ENCODE peak calls at places on chromosome 11, in nine cellular contexts. T is foreskin fibroblast, E is prostate gland, A is cardiac muscle cell, W is fibroblast of lung, N is Caco-2, V is thoracic aorta, K is AG04450, S is left lung. H is an unnamed sample.

GRCh38 chr11:93166194-93166593 is 31.6 kb downstream of the SLC36A4 start:
- DNase-seq in T (no peak), E (no peak), A (no peak), W (no peak), N (no peak), V (no peak), K (no peak), S (no peak), H (no peak)

GRCh38 chr11:3042496-3043314 is 14.5 kb downstream of the CARS1 start:
- DNase-seq in T (no peak), E (no peak), A (no peak), W (no peak), N (no peak), V (no peak), K (no peak), S (no peak), H (no peak)

GRCh38 chr11:108368134-108368533 is 99.2 kb downstream of the C11orf65 start:
- DNase-seq in T (no peak), E (no peak), A (peak), W (no peak), N (no peak), V (no peak), K (no peak), S (no peak), H (no peak)

GRCh38 chr11:87263979-87264378 is 226.2 kb downstream of the TMEM135 start:
- DNase-seq in T (no peak), E (no peak), A (no peak), W (no peak), N (no peak), V (no peak), K (no peak), S (no peak), H (no peak)

GRCh38 chr11:113341388-113342165 is 27.2 kb downstream of the TTC12 start:
- DNase-seq in T (no peak), E (peak), A (no peak), W (no peak), N (no peak), V (no peak), K (no peak), S (no peak), H (no peak)

GRCh38 chr11:128632151-128632791 is 44.9 kb upstream of the ETS1 start:
- DNase-seq in T (peak), E (no peak), A (peak), W (peak), N (peak), V (no peak), K (peak), S (no peak), H (no peak)

GRCh38 chr11:67422894-67423293 is 5.4 kb upstream of the RPS6KB2 start:
- DNase-seq in T (no peak), E (no peak), A (no peak), W (no peak), N (no peak), V (no peak), K (no peak), S (no peak), H (no peak)

GRCh38 chr11:12245091-12245490 is 132.3 kb upstream of the PARVA start:
- DNase-seq in T (peak), E (no peak), A (no peak), W (no peak), N (no peak), V (no peak), K (no peak), S (no peak), H (no peak)

GRCh38 chr11:4619514-4619913 is 11.5 kb upstream of the TRIM68 start:
- DNase-seq in T (no peak), E (no peak), A (no peak), W (no peak), N (no peak), V (no peak), K (no peak), S (no peak), H (no peak)

GRCh38 chr11:44785856-44786606 is 59.3 kb downstream of the TSPAN18 start:
- DNase-seq in T (no peak), E (no peak), A (no peak), W (no peak), N (no peak), V (no peak), K (no peak), S (no peak), H (no peak)

GRCh38 chr11:57900315-57900714 is 123.4 kb upstream of the OR9Q1 start:
- DNase-seq in T (no peak), E (no peak), A (no peak), W (no peak), N (no peak), V (no peak), K (no peak), S (no peak), H (no peak)

GRCh38 chr11:107043242-107043991 is 25.1 kb upstream of the GUCY1A2 start:
- DNase-seq in T (peak), E (no peak), A (peak), W (peak), N (no peak), V (no peak), K (peak), S (no peak), H (peak)

GRCh38 chr11:1855886-1856265 is 3.0 kb downstream of the LSP1 start:
- DNase-seq in T (no peak), E (no peak), A (no peak), W (no peak), N (no peak), V (no peak), K (no peak), S (no peak), H (no peak)

GRCh38 chr11:59097113-59097708 is 9.8 kb upstream of the FAM111B start:
- DNase-seq in T (peak), E (peak), A (peak), W (peak), N (peak), V (no peak), K (peak), S (no peak), H (no peak)

GRCh38 chr11:59106363-59107336 is at the start of gene FAM111B:
- DNase-seq in T (peak), E (peak), A (peak), W (peak), N (peak), V (peak), K (peak), S (peak), H (peak)

GRCh38 chr11:59102259-59102765 is 4.7 kb upstream of the FAM111B start:
- DNase-seq in T (peak), E (peak), A (peak), W (peak), N (no peak), V (peak), K (no peak), S (peak), H (no peak)
- TF ChIP-seq CTCF in T (peak), E (no peak), A (peak), W (peak), N (no peak), V (peak), K (peak), S (peak), H (peak)

DNA sequence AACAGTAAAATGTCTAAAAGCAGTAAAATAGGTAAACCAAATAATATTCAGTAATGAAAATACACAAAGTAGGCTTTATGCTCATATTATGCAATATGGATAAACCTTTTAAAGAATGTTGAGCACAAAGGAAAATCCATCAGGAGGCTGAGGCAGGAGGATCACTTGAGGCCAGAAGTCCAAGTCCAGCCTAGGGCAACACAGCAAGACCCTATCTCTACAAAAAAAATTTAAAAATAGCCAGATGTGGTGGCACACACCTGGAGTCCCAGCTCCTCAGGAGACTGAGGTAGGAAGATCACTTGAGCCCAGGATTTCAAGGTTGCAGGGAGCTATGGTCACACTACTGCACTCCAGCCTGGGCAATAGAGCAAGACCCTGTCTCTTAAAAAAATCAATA is 17.7 kb upstream of the LMO2 start:
- DNase-seq in T (no peak), E (no peak), A (no peak), W (no peak), N (no peak), V (no peak), K (no peak), S (no peak), H (no peak)
- H3K4me3 ChIP-seq in T (no peak), E (no peak), A (no peak), W (no peak), N (no peak), V (no peak), K (no peak), S (no peak), H (no peak)

DNA sequence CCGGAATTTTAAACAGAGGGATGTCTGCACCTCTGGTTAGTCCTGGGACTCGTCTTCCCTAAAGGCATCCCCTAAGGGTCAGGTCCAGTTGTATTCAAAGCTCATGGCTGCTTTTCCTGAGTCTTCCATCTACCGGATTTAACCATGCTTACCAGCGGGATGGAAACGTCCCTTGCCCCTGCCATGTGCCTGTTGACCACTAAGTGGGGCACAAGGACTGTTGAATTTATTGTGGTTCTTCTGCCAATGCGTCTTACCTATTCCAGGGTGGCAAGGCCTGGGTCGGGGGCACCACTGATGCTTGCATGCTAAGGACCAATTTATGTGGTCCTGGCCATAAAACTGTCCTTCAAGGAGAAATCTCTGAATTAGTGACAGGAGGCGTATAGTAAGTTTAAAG is 25.6 kb downstream of the ANKRD42 start:
- DNase-seq in T (no peak), E (no peak), A (peak), W (no peak), N (no peak), V (no peak), K (no peak), S (no peak), H (no peak)
- TF ChIP-seq CTCF in T (no peak), E (no peak), A (peak), W (no peak), N (peak), V (no peak), K (peak), S (no peak), H (peak)

GRCh38 chr11:74956387-74956786 is 7.3 kb downstream of the SPCS2 start:
- DNase-seq in T (peak), E (no peak), A (no peak), W (no peak), N (no peak), V (no peak), K (no peak), S (no peak), H (no peak)

GRCh38 chr11:74951241-74951640 is 2.2 kb downstream of the SPCS2 start:
- DNase-seq in T (no peak), E (no peak), A (no peak), W (no peak), N (no peak), V (no peak), K (no peak), S (no peak), H (no peak)

GRCh38 chr11:74952752-74953151 is 3.7 kb downstream of the SPCS2 start:
- DNase-seq in T (no peak), E (no peak), A (no peak), W (no peak), N (no peak), V (no peak), K (no peak), S (no peak), H (no peak)

GRCh38 chr11:74953448-74953847 is 4.4 kb downstream of the SPCS2 start:
- DNase-seq in T (no peak), E (no peak), A (no peak), W (no peak), N (no peak), V (no peak), K (no peak), S (no peak), H (no peak)

GRCh38 chr11:74954199-74954598 is 5.1 kb downstream of the SPCS2 start:
- DNase-seq in T (no peak), E (no peak), A (no peak), W (no peak), N (no peak), V (no peak), K (no peak), S (no peak), H (no peak)
- H3K4me3 ChIP-seq in T (no peak), E (no peak), A (no peak), W (no peak), N (no peak), V (no peak), K (no peak), S (no peak), H (no peak)

DNA sequence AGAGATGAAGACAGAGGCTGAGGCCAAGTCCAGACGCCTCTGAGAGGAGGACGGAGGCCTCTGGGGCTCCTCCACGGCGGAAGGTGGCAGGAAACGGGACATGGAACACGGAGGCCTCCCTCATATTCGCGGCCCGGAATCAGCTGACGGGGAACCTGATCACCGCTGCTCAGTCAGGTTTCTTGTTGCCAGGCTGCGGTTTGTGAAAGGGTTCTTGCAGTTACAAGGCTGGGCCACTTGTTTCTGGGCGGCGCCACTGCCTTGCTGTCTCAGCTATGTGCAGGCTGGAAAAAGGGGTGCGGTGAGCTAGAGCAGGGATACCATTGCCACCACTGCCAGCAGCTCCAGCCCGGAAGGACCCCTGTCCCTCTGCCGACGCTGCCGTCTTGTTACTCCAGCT is 10.0 kb upstream of the MMP1 start:
- DNase-seq in T (no peak), E (no peak), A (peak), W (peak), N (peak), V (no peak), K (no peak), S (no peak), H (no peak)
- TF ChIP-seq CTCF in T (no peak), E (no peak), A (peak), W (no peak), N (peak), V (no peak), K (peak), S (no peak), H (peak)

DNA sequence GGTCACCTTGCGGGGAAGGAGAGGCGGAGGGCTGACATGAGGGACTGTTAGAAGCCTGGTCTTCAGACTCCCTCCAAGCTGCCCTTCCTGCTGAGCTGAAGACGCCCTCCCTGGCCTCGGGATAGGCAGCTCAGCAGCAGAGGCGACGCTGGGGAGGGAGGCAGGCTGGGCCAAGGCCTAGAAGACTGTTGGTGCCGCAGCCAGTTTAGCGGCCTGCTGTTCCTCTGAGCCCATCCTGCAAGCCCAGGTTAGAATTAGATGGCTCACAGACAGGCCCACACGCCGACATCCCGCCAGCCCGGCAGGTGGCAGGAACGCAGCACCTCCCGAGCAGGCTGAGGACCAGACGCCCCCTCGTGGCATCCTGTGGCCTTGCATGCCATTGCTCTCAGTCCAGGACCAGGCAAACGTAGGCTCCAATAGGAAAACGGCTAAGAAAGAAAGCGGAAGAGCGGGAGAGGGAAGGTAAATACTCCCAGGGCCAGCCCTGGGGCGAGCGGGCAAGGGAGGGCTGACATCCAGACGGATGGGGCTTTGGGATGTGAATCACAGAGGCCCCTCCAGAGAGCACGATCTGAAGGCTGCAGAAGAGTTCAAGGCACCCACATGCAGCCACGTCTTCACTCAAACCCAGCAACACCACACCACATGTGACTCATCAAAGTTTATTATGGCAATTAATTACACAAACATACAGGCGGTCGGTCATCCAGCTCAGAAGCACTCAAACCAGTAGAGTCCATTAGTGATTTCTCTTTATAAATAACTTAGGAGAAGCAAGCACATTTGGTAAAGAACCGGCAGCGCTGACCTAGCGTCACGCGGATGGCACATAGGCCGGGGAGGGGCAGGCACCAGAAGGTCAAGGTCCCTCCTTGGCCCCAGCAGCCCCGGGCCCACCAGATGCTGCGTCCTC is 27.6 kb downstream of the CD5 start:
- DNase-seq in T (peak), E (peak), A (peak), W (peak), N (peak), V (peak), K (peak), S (peak), H (peak)
- H3K4me3 ChIP-seq in T (peak), E (no peak), A (no peak), W (peak), N (no peak), V (peak), K (peak), S (no peak), H (peak)

GRCh38 chr11:68643576-68643975 is 40.8 kb upstream of the GAL start:
- DNase-seq in T (peak), E (no peak), A (peak), W (peak), N (no peak), V (no peak), K (no peak), S (no peak), H (no peak)
- TF ChIP-seq CTCF in T (peak), E (no peak), A (no peak), W (no peak), N (no peak), V (no peak), K (peak), S (no peak), H (peak)